ENCODE peak calls at places on chromosomes 4 and X, in six cellular contexts. Q is epithelial cell of esophagus, E is upper lobe of right lung, I is left ventricle myocardium inferior, K is GM12864, D is kidney epithelial cell. U is an unnamed sample.

GRCh38 chr4:144906181-144906895 is 191.7 kb downstream of the ANAPC10 start:
- DNase-seq in Q (peak; percentile 24), E (no peak), I (no peak), K (no peak), D (no peak), U (no peak)

GRCh38 chr4:111937368-111937767 is 207.9 kb upstream of the FAM241A start:
- DNase-seq in Q (peak; percentile 72), E (no peak), I (no peak), K (no peak), D (no peak), U (no peak)

GRCh38 chrX:78945186-78945912 is at the start of gene P2RY10:
- DNase-seq in Q (no peak), E (no peak), I (no peak), K (peak; percentile 59), D (no peak), U (no peak)

GRCh38 chr4:183503497-183504063 is 1.3 kb upstream of the ING2 start:
- DNase-seq in Q (peak; percentile 19), E (no peak), I (no peak), K (no peak), D (no peak), U (no peak)

GRCh38 chr4:16083217-16084191 is at the start of gene PROM1:
- DNase-seq in Q (peak; percentile 22), E (peak; percentile 65), I (peak; percentile 19), K (no peak), D (no peak), U (peak; percentile 87)

GRCh38 chr4:184168406-184169019 is 49.2 kb downstream of the ENPP6 start:
- DNase-seq in Q (peak; percentile 52), E (peak; percentile 87), I (peak; percentile 76), K (no peak), D (peak; percentile 14), U (peak; percentile 90)

GRCh38 chr4:4430492-4431195 is 43.7 kb downstream of the NSG1 start:
- DNase-seq in Q (peak; percentile 87), E (no peak), I (no peak), K (peak; percentile 30), D (peak; percentile 44), U (peak; percentile 84)

GRCh38 chr4:2932951-2933565 is 30.1 kb downstream of the NOP14 start:
- DNase-seq in Q (no peak), E (peak; percentile 68), I (peak; percentile 18), K (no peak), D (no peak), U (no peak)

GRCh38 chr4:121939690-121940089 is 12.2 kb downstream of the TRPC3 start:
- DNase-seq in Q (no peak), E (no peak), I (no peak), K (no peak), D (no peak), U (no peak)

GRCh38 chr4:1902243-1902642 is 31.1 kb downstream of the NSD2 start:
- DNase-seq in Q (no peak), E (peak; percentile 10), I (no peak), K (no peak), D (no peak), U (no peak)

GRCh38 chr4:38106301-38106700 is 146.1 kb downstream of the PTTG2 start:
- DNase-seq in Q (no peak), E (no peak), I (no peak), K (no peak), D (no peak), U (no peak)

GRCh38 chr4:26380740-26381139 is 59.9 kb downstream of the RBPJ start:
- DNase-seq in Q (no peak), E (no peak), I (no peak), K (no peak), D (no peak), U (no peak)

GRCh38 chrX:22389544-22390243 is 117.0 kb downstream of the CBLL2 start:
- DNase-seq in Q (peak; percentile 73), E (no peak), I (no peak), K (no peak), D (peak; percentile 49), U (no peak)

GRCh38 chrX:34350552-34350951 is 218.4 kb upstream of the FAM47A start:
- DNase-seq in Q (no peak), E (no peak), I (no peak), K (no peak), D (no peak), U (no peak)

GRCh38 chr4:19615086-19615689 is 636.5 kb upstream of the SLIT2 start:
- DNase-seq in Q (no peak), E (peak; percentile 21), I (no peak), K (no peak), D (no peak), U (no peak)

GRCh38 chr4:2934077-2934812 is 29.0 kb downstream of the NOP14 start:
- DNase-seq in Q (peak; percentile 53), E (peak; percentile 86), I (peak; percentile 68), K (no peak), D (no peak), U (no peak)

GRCh38 chrX:97416461-97416860 is 532.8 kb downstream of the RPA4 start:
- DNase-seq in Q (peak; percentile 45), E (no peak), I (no peak), K (no peak), D (no peak), U (no peak)

GRCh38 chr4:77959566-77960338 is 97.1 kb downstream of the MRPL1 start:
- DNase-seq in Q (peak; percentile 69), E (no peak), I (no peak), K (peak; percentile 31), D (peak; percentile 19), U (no peak)

GRCh38 chr4:55075376-55075775 is 50.0 kb downstream of the KDR start:
- DNase-seq in Q (no peak), E (no peak), I (no peak), K (no peak), D (no peak), U (no peak)

GRCh38 chr4:122224348-122224747 is 72.2 kb downstream of the BLTP1 start:
- DNase-seq in Q (peak; percentile 11), E (no peak), I (no peak), K (no peak), D (no peak), U (no peak)

GRCh38 chr4:183716302-183716701 is 57.2 kb downstream of the TRAPPC11 start:
- DNase-seq in Q (no peak), E (no peak), I (no peak), K (no peak), D (no peak), U (no peak)

GRCh38 chr4:30616943-30617646 is 103.1 kb upstream of the PCDH7 start:
- DNase-seq in Q (peak; percentile 82), E (no peak), I (no peak), K (no peak), D (no peak), U (no peak)

GRCh38 chrX:149185087-149185486 is 320.0 kb downstream of the IDS start:
- DNase-seq in Q (peak; percentile 15), E (no peak), I (no peak), K (no peak), D (no peak), U (no peak)

GRCh38 chr4:177006331-177006730 is 213.6 kb upstream of the VEGFC start:
- DNase-seq in Q (no peak), E (no peak), I (no peak), K (no peak), D (no peak), U (no peak)

GRCh38 chrX:42496239-42496638 is 281.7 kb downstream of the PPP1R2C start:
- DNase-seq in Q (no peak), E (no peak), I (no peak), K (no peak), D (no peak), U (no peak)

GRCh38 chrX:20317873-20318272 is 51.2 kb upstream of the RPS6KA3 start:
- DNase-seq in Q (no peak), E (no peak), I (no peak), K (no peak), D (no peak), U (no peak)

GRCh38 chrX:20311505-20311904 is 44.8 kb upstream of the RPS6KA3 start:
- DNase-seq in Q (no peak), E (no peak), I (no peak), K (no peak), D (no peak), U (no peak)

GRCh38 chrX:20312018-20312417 is 45.3 kb upstream of the RPS6KA3 start:
- DNase-seq in Q (peak; percentile 0), E (no peak), I (no peak), K (no peak), D (no peak), U (no peak)

GRCh38 chrX:20315140-20315539 is 48.4 kb upstream of the RPS6KA3 start:
- DNase-seq in Q (peak; percentile 87), E (no peak), I (no peak), K (no peak), D (no peak), U (no peak)

GRCh38 chrX:20313889-20314288 is 47.2 kb upstream of the RPS6KA3 start:
- DNase-seq in Q (no peak), E (no peak), I (no peak), K (no peak), D (no peak), U (no peak)
- TF ChIP-seq CTCF in Q (no peak), E (no peak), I (no peak), K (no peak), D (no peak), U (no peak)

GRCh38 chr4:6764976-6765620 is 17.4 kb upstream of the KIAA0232 start:
- DNase-seq in Q (no peak), E (no peak), I (no peak), K (no peak), D (no peak), U (no peak)

GRCh38 chr4:6761540-6762243 is 20.8 kb upstream of the KIAA0232 start:
- DNase-seq in Q (no peak), E (peak; percentile 53), I (no peak), K (no peak), D (no peak), U (no peak)

GRCh38 chr4:6762244-6762615 is 20.3 kb upstream of the KIAA0232 start:
- DNase-seq in Q (no peak), E (no peak), I (no peak), K (no peak), D (no peak), U (no peak)

GRCh38 chr4:6765703-6766102 is 16.8 kb upstream of the KIAA0232 start:
- DNase-seq in Q (no peak), E (no peak), I (no peak), K (no peak), D (no peak), U (no peak)

GRCh38 chr4:6763330-6763851 is 19.1 kb upstream of the KIAA0232 start:
- DNase-seq in Q (peak; percentile 98), E (peak; percentile 55), I (no peak), K (no peak), D (no peak), U (no peak)
- TF ChIP-seq CTCF in Q (peak; percentile 66), E (no peak), I (no peak), K (no peak), D (peak; percentile 11), U (no peak)

GRCh38 chr4:13201241-13201640 is 282.9 kb downstream of the RAB28 start:
- DNase-seq in Q (no peak), E (no peak), I (no peak), K (no peak), D (no peak), U (no peak)
- TF ChIP-seq CTCF in Q (no peak), E (no peak), I (no peak), K (no peak), D (no peak), U (no peak)

DNA sequence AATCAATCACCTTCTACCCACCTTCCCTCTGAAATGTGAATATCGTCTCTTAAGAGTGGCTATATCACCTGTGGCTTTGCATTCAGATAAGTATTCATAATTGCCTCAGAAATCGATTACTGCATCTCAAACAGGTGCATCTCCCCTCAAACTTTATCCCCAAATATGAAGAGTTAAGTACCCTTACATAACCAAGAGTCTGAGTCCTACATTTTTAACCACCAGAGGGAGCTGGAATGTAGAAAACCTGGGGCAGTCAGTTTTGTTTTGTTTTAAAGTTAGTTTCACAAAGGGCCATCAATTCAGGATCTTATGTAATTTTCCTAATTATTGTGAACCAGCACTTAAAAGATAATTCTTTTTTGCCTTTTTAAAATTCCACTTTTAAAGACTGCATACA is 5.7 kb downstream of the TCEANC start:
- DNase-seq in Q (peak; percentile 59), E (no peak), I (no peak), K (peak; percentile 26), D (no peak), U (no peak)
- TF ChIP-seq CTCF in Q (peak; percentile 54), E (peak; percentile 65), I (peak; percentile 70), K (peak; percentile 38), D (peak; percentile 67), U (peak; percentile 48)

U was measured in glutamatergic neuron.